ENCODE peak calls at places on chromosomes 1 and 21, in six cellular contexts. W is stimulated activated CD8-positive, alpha-beta memory T cell treated with anti-CD3 and anti-CD28 coated beads, Interleukin-7, amount 100 ng/mL, for 24 hours; A is left ventricle myocardium superior; X is body of pancreas; U is AG09309; L is NCI-H2081. F is an unnamed sample.

GRCh38 chr1:206770531-206771352 is at the start of gene IL19:
- DNase-seq in W (no peak), U (peak), L (no peak), X (no peak), A (peak), F (no peak)

GRCh38 chr1:155977607-155978324 is 581 bp downstream of the ARHGEF2 start:
- DNase-seq in W (peak), L (peak), A (peak), U (no peak), X (no peak), F (peak)

GRCh38 chr1:36351222-36351977 is 28.0 kb upstream of the EVA1B start:
- DNase-seq in U (no peak), W (no peak), L (no peak), X (no peak), A (no peak), F (no peak)

GRCh38 chr1:230827081-230827681 is 41.1 kb downstream of the C1orf198 start:
- DNase-seq in L (no peak), W (no peak), X (no peak), U (no peak), A (peak), F (no peak)

GRCh38 chr1:32192220-32192948 is 8.0 kb upstream of the CCDC28B start:
- DNase-seq in A (no peak), W (no peak), L (no peak), U (no peak), X (no peak), F (no peak)

GRCh38 chr1:53508991-53509663 is 49.9 kb downstream of the DMRTB1 start:
- DNase-seq in W (no peak), X (no peak), U (no peak), A (no peak), L (no peak), F (no peak)

GRCh38 chr1:39691383-39692151 is at the start of gene HPCAL4:
- DNase-seq in A (peak), L (peak), W (peak), U (peak), X (peak), F (peak)

GRCh38 chr1:10155087-10155712 is 55.2 kb upstream of the KIF1B start:
- DNase-seq in W (no peak), U (no peak), A (no peak), L (no peak), X (no peak), F (no peak)

GRCh38 chr1:198699167-198700015 is 60.6 kb downstream of the PTPRC start:
- DNase-seq in A (peak), U (no peak), W (no peak), X (peak), L (peak), F (peak)

GRCh38 chr21:25903599-25903998 is 168.8 kb downstream of the GABPA start:
- DNase-seq in L (no peak), U (no peak), W (no peak), A (no peak), X (no peak), F (no peak)

GRCh38 chr1:205811660-205812059 is 1.3 kb downstream of the SLC41A1 start:
- DNase-seq in U (no peak), L (no peak), A (peak), W (no peak), X (peak), F (no peak)

GRCh38 chr1:184972281-184973055 is 1.8 kb downstream of the NIBAN1 start:
- DNase-seq in X (no peak), A (no peak), L (no peak), U (no peak), W (no peak), F (no peak)

GRCh38 chr1:224435318-224435763 is 744 bp upstream of the WDR26 start:
- DNase-seq in L (no peak), W (no peak), U (peak), X (no peak), A (no peak), F (no peak)

GRCh38 chr1:227317541-227318002 is 720 bp downstream of the CDC42BPA start:
- DNase-seq in U (no peak), A (no peak), L (peak), W (no peak), X (peak), F (peak)

GRCh38 chr1:203325418-203326091 is 20.2 kb downstream of the BTG2 start:
- DNase-seq in X (peak), W (no peak), A (peak), L (peak), U (no peak), F (no peak)

GRCh38 chr1:21229246-21230000 is 52.7 kb upstream of the EIF4G3 start:
- DNase-seq in A (no peak), W (no peak), L (no peak), X (no peak), U (peak), F (no peak)

GRCh38 chr1:117120774-117121588 is 568 bp downstream of the TRIM45 start:
- DNase-seq in L (no peak), W (no peak), X (no peak), A (no peak), U (no peak), F (no peak)

GRCh38 chr21:45135122-45135521 is 60.7 kb downstream of the ADARB1 start:
- DNase-seq in W (no peak), U (no peak), X (no peak), A (no peak), L (no peak), F (no peak)

GRCh38 chr1:169443923-169444322 is 16.6 kb upstream of the CCDC181 start:
- DNase-seq in X (no peak), W (no peak), U (no peak), A (no peak), L (no peak), F (no peak)

GRCh38 chr1:87167855-87168630 is 160.6 kb upstream of the LMO4 start:
- DNase-seq in A (no peak), U (no peak), W (no peak), L (no peak), X (no peak), F (no peak)

GRCh38 chr1:171841931-171842723 is 829 bp downstream of the DNM3 start:
- DNase-seq in A (peak), L (peak), X (no peak), W (no peak), U (no peak), F (no peak)

GRCh38 chr21:25818156-25818950 is 83.6 kb downstream of the GABPA start:
- DNase-seq in A (no peak), X (no peak), W (no peak), L (no peak), U (no peak), F (no peak)